ENCODE peak calls at places on chromosome X, in four cellular contexts. P is IMR-90, U is H1, C is H9. Q is an unnamed sample.

GRCh38 chrX:47311857-47312774 is 58.3 kb upstream of the ZNF157 start:
- DNase-seq in P (peak; percentile 63), U (peak; percentile 49), C (peak; percentile 71), Q (peak; percentile 79)

GRCh38 chrX:3393581-3394111 is 47.2 kb upstream of the MXRA5 start:
- DNase-seq in U (no peak), C (no peak), P (no peak), Q (peak; percentile 89)

GRCh38 chrX:97238632-97239031 is 354.9 kb downstream of the RPA4 start:
- DNase-seq in C (no peak), P (peak; percentile 55), U (no peak), Q (peak; percentile 38)

GRCh38 chrX:129696463-129697155 is 41.9 kb upstream of the APLN start:
- DNase-seq in U (no peak), P (no peak), C (peak; percentile 73), Q (no peak)

GRCh38 chrX:30654989-30655607 is 1.9 kb downstream of the GK start:
- DNase-seq in C (no peak), P (peak; percentile 64), U (no peak), Q (no peak)

GRCh38 chrX:120238947-120239346 is 11.7 kb upstream of the ZBTB33 start:
- DNase-seq in P (no peak), U (no peak), C (no peak), Q (no peak)

GRCh38 chrX:131792356-131792749 is 230.7 kb upstream of the STK26 start:
- DNase-seq in P (peak; percentile 94), C (no peak), U (no peak), Q (peak; percentile 2)

GRCh38 chrX:85084770-85085393 is 81.2 kb downstream of the APOOL start:
- DNase-seq in P (peak; percentile 49), U (no peak), C (no peak), Q (peak; percentile 13)

GRCh38 chrX:23246001-23246400 is 88.6 kb upstream of the PTCHD1 start:
- DNase-seq in C (no peak), U (no peak), P (no peak), Q (no peak)

GRCh38 chrX:130091976-130092522 is 18.2 kb downstream of the ELF4 start:
- DNase-seq in P (no peak), C (peak; percentile 47), U (no peak), Q (peak; percentile 70)

GRCh38 chrX:33457102-33457501 is 245.8 kb upstream of the DMD start:
- DNase-seq in C (no peak), P (no peak), U (no peak), Q (no peak)

GRCh38 chrX:140602140-140602539 is 97.3 kb upstream of the SOX3 start:
- DNase-seq in U (no peak), P (no peak), C (no peak), Q (no peak)

GRCh38 chrX:139869796-139870195 is 63.1 kb downstream of the ATP11C start:
- DNase-seq in P (no peak), C (no peak), U (no peak), Q (no peak)

GRCh38 chrX:11757729-11758399 is at the start of gene MSL3:
- DNase-seq in P (peak; percentile 61), C (peak; percentile 60), U (peak; percentile 57), Q (peak; percentile 47)

GRCh38 chrX:45191820-45192409 is 8.8 kb downstream of the DIPK2B start:
- DNase-seq in U (no peak), P (no peak), C (no peak), Q (no peak)

GRCh38 chrX:119389854-119390501 is 9.2 kb upstream of the SLC25A43 start:
- DNase-seq in C (peak; percentile 33), U (no peak), P (no peak), Q (peak; percentile 59)

GRCh38 chrX:47802589-47802988 is 34.1 kb upstream of the ZNF81 start:
- DNase-seq in C (no peak), P (peak; percentile 8), U (no peak), Q (no peak)

GRCh38 chrX:48083212-48083611 is 11.8 kb upstream of the ZNF630 start:
- DNase-seq in P (peak; percentile 34), U (peak; percentile 49), C (peak; percentile 52), Q (peak; percentile 58)

GRCh38 chrX:12210196-12210815 is 72.0 kb downstream of the FRMPD4 start:
- DNase-seq in C (no peak), U (no peak), P (peak; percentile 78), Q (no peak)

GRCh38 chrX:22323541-22323940 is 50.8 kb downstream of the CBLL2 start:
- DNase-seq in C (no peak), P (peak; percentile 77), U (no peak), Q (no peak)

GRCh38 chrX:3143043-3143799 is 102.0 kb downstream of the ARSF start:
- DNase-seq in U (no peak), C (no peak), P (no peak), Q (peak; percentile 5)

GRCh38 chrX:109847257-109848187 is 114.5 kb upstream of the ACSL4 start:
- DNase-seq in U (no peak), C (no peak), P (peak; percentile 90), Q (peak; percentile 40)

GRCh38 chrX:150841466-150842197 is 56.8 kb downstream of the CD99L2 start:
- DNase-seq in U (no peak), C (no peak), P (peak; percentile 23), Q (no peak)

GRCh38 chrX:24014388-24015018 is 12.5 kb downstream of the KLHL15 start:
- DNase-seq in C (no peak), P (peak; percentile 9), U (no peak), Q (no peak)

GRCh38 chrX:153744210-153745066 is 19.6 kb upstream of the PLXNB3 start:
- DNase-seq in C (peak; percentile 76), U (peak; percentile 78), P (no peak), Q (peak; percentile 49)

GRCh38 chrX:13341491-13342101 is 21.7 kb upstream of the ATXN3L start:
- DNase-seq in C (no peak), P (peak; percentile 47), U (no peak), Q (peak; percentile 6)

GRCh38 chrX:28099166-28099565 is 117.9 kb upstream of the DCAF8L1 start:
- DNase-seq in U (no peak), P (no peak), C (no peak), Q (no peak)
- H4K5ac ChIP-seq in U (no peak overlapping the region), P (no peak overlapping the region), C (no peak overlapping the region), Q (no peak overlapping the region)

GRCh38 chrX:71482228-71482958 is 50.5 kb upstream of the OGT start:
- DNase-seq in C (no peak), P (no peak), U (no peak), Q (no peak)
- H4K5ac ChIP-seq in C (no peak overlapping the region), P (no peak overlapping the region), U (no peak overlapping the region), Q (no peak overlapping the region)

DNA sequence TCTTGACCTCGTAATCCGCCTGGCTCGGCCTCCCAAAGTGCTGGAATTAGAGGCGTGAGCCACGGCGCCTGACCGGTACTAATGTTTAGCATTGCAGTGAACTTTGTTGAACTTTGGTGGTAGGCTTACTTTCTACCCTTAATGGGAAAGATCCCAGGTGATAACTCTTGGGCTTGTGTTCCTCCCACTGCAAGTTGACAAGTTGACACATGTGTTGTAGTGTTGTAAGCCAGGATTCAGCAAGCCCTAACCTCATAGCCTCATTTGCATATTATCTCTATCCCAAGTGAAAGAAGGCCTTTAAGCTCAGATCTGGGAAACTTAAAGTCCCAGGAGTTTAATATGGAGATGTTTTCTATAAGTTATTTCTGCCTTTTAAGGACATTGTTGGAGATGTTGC is 80.0 kb upstream of the CLCN4 start:
- DNase-seq in P (no peak), U (no peak), C (no peak), Q (no peak)
- H4K5ac ChIP-seq in P (no peak overlapping the region), U (no peak overlapping the region), C (no peak overlapping the region), Q (no peak overlapping the region)

GRCh38 chrX:65093658-65094057 is 117.4 kb upstream of the ZC4H2 start:
- DNase-seq in P (no peak), U (no peak), C (no peak), Q (no peak)

DNA sequence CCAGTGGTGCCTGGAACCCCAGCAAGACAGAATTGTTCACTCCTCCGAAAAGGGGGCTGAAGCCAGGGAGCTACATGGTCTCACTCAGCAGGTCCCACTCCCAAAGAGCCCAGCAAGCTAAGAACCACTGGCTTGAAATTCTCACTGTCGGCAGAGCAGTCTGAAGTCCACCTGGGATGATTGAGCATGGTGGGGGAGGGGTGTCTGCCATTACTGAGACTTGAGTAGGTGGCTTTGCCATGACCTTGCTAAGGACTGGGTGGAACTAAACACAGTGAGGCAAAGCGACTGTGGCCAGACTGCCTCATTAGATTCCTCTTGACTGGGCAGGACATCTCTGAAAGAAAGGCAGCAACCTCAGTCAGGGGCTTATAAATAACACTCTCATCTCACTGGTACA is 122.6 kb upstream of the ZC4H2 start:
- DNase-seq in C (no peak), U (no peak), P (no peak), Q (no peak)
- H4K5ac ChIP-seq in C (no peak overlapping the region), U (no peak overlapping the region), P (no peak overlapping the region), Q (no peak overlapping the region)

DNA sequence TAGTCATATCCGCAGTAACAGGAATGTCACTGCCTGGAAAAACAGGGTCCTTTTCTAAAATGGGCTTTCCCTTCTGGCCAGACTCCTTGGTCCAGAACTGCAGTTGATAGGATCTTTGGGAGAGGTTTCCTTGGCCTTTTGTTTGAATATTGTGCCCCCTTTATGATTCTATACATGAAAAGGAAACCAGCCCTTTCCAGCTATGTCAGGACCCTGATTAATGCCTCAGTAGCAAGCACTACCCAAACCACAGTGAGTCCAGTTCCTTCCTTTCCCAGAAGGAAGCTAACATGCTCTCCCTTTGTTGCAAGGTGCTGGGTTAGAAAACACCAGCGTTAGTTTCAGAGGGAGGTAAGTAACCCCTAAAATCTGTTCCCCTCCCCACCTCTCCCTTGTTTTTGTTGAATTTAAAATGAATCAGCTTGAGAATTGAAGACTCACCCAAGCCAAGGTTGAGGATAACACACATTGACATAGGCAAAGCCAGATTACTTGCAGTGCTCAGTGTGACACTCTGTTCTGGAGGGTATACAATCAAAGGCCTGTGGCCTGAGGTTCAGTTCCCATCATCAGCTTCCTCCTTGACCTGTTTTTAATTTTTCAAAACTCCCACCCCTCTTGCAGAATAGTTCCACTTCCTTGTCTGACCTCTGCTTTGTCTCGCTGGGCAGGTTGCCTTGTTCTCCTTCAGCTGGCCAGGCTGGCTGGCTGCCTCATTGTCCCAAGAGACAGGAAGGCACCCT is 87.5 kb upstream of the PLAC1 start:
- DNase-seq in U (no peak), P (no peak), C (no peak), Q (no peak)
- H4K5ac ChIP-seq in U (no peak overlapping the region), P (no peak overlapping the region), C (no peak overlapping the region), Q (no peak overlapping the region)

DNA sequence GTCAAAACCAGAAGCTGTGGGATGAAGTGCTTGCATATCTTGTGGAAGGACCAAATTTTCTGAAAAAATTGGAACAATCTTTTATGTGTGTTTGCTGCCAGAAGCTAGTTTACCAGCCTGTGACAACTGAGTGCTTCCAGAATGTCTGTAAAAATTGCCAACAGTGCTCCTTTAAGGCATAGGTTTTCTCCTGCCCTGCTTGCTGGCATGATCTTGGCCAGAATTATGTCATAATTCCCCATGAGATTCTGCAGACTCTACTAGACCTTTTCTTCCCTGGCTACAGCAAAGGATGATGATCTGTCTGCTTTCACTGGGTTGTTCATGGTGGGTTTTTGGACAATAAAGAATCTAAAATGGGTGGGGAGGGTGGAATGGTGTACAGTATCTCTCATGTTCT is 196.3 kb upstream of the ZCCHC13 start:
- DNase-seq in C (no peak), U (no peak), P (no peak), Q (no peak)
- H4K5ac ChIP-seq in C (no peak overlapping the region), U (no peak overlapping the region), P (no peak overlapping the region), Q (no peak overlapping the region)

GRCh38 chrX:113919387-113919786 is 664.5 kb upstream of the HTR2C start:
- DNase-seq in P (no peak), U (no peak), C (no peak), Q (peak; percentile 1)
- H4K5ac ChIP-seq in P (no peak overlapping the region), U (no peak overlapping the region), C (no peak overlapping the region), Q (no peak overlapping the region)

GRCh38 chrX:68536429-68536828 is 37.6 kb downstream of the YIPF6 start:
- DNase-seq in P (no peak), C (no peak), U (no peak), Q (no peak)
- H4K5ac ChIP-seq in P (no peak overlapping the region), C (no peak overlapping the region), U (no peak overlapping the region), Q (no peak overlapping the region)

Q was measured in mesendoderm.